ENCODE peak calls at places on chromosomes 3 and 15, in seven cellular contexts. One of them, this sample, is unnamed.

GRCh38 chr3:188819939-188820338 is 351.8 kb upstream of the TPRG1 start:
- DNase-seq in MCF 10A: peak; percentile 47
- DNase-seq in pons: peak; percentile 21
- DNase-seq in C1 segment of cervical spinal cord: no peak
- DNase-seq in stimulated activated CD4-positive, alpha-beta T cell treated with anti-CD3 and anti-CD28 coated beads, Interleukin-15, amount 100 ng/mL, for 1 hour: no peak
- DNase-seq in MM.1S: no peak
- DNase-seq in AG10803: peak; percentile 88
- DNase-seq in this sample: no peak

GRCh38 chr15:68618339-68619302 is 39.8 kb downstream of the CORO2B start:
- DNase-seq in MCF 10A: no peak
- DNase-seq in pons: peak; percentile 82
- DNase-seq in C1 segment of cervical spinal cord: no peak
- DNase-seq in stimulated activated CD4-positive, alpha-beta T cell treated with anti-CD3 and anti-CD28 coated beads, Interleukin-15, amount 100 ng/mL, for 1 hour: no peak
- DNase-seq in MM.1S: no peak
- DNase-seq in AG10803: peak; percentile 39
- DNase-seq in this sample: no peak

GRCh38 chr3:128322030-128323022 is 144.4 kb downstream of the DNAJB8 start:
- DNase-seq in MCF 10A: peak; percentile 48
- DNase-seq in pons: peak; percentile 20
- DNase-seq in C1 segment of cervical spinal cord: no peak
- DNase-seq in stimulated activated CD4-positive, alpha-beta T cell treated with anti-CD3 and anti-CD28 coated beads, Interleukin-15, amount 100 ng/mL, for 1 hour: peak; percentile 28
- DNase-seq in MM.1S: peak; percentile 11
- DNase-seq in AG10803: peak; percentile 50
- DNase-seq in this sample: peak; percentile 73

GRCh38 chr3:128236667-128237066 is 83.4 kb downstream of the EEFSEC start:
- DNase-seq in MCF 10A: no peak
- DNase-seq in pons: no peak
- DNase-seq in C1 segment of cervical spinal cord: no peak
- DNase-seq in stimulated activated CD4-positive, alpha-beta T cell treated with anti-CD3 and anti-CD28 coated beads, Interleukin-15, amount 100 ng/mL, for 1 hour: no peak
- DNase-seq in MM.1S: no peak
- DNase-seq in AG10803: no peak
- DNase-seq in this sample: no peak

GRCh38 chr3:127173516-127174166 is 19.3 kb upstream of the PRR23E start:
- DNase-seq in MCF 10A: no peak
- DNase-seq in pons: no peak
- DNase-seq in C1 segment of cervical spinal cord: no peak
- DNase-seq in stimulated activated CD4-positive, alpha-beta T cell treated with anti-CD3 and anti-CD28 coated beads, Interleukin-15, amount 100 ng/mL, for 1 hour: no peak
- DNase-seq in MM.1S: no peak
- DNase-seq in AG10803: no peak
- DNase-seq in this sample: no peak

GRCh38 chr3:52495096-52495495 is at the start of gene STAB1:
- DNase-seq in MCF 10A: no peak
- DNase-seq in pons: no peak
- DNase-seq in C1 segment of cervical spinal cord: no peak
- DNase-seq in stimulated activated CD4-positive, alpha-beta T cell treated with anti-CD3 and anti-CD28 coated beads, Interleukin-15, amount 100 ng/mL, for 1 hour: no peak
- DNase-seq in MM.1S: no peak
- DNase-seq in AG10803: no peak
- DNase-seq in this sample: peak; percentile 57

GRCh38 chr3:171901615-171902312 is 58.6 kb downstream of the TMEM212 start:
- DNase-seq in MCF 10A: peak; percentile 4
- DNase-seq in pons: no peak
- DNase-seq in C1 segment of cervical spinal cord: no peak
- DNase-seq in stimulated activated CD4-positive, alpha-beta T cell treated with anti-CD3 and anti-CD28 coated beads, Interleukin-15, amount 100 ng/mL, for 1 hour: no peak
- DNase-seq in MM.1S: no peak
- DNase-seq in AG10803: peak; percentile 48
- DNase-seq in this sample: no peak

GRCh38 chr3:43905157-43905556 is 214.4 kb downstream of the ABHD5 start:
- DNase-seq in MCF 10A: no peak
- DNase-seq in pons: no peak
- DNase-seq in C1 segment of cervical spinal cord: no peak
- DNase-seq in stimulated activated CD4-positive, alpha-beta T cell treated with anti-CD3 and anti-CD28 coated beads, Interleukin-15, amount 100 ng/mL, for 1 hour: no peak
- DNase-seq in MM.1S: no peak
- DNase-seq in AG10803: peak; percentile 24
- DNase-seq in this sample: no peak

GRCh38 chr15:78910836-78911235 is 34.0 kb downstream of the CTSH start:
- DNase-seq in MCF 10A: no peak
- DNase-seq in pons: no peak
- DNase-seq in C1 segment of cervical spinal cord: no peak
- DNase-seq in stimulated activated CD4-positive, alpha-beta T cell treated with anti-CD3 and anti-CD28 coated beads, Interleukin-15, amount 100 ng/mL, for 1 hour: no peak
- DNase-seq in MM.1S: no peak
- DNase-seq in AG10803: no peak
- DNase-seq in this sample: no peak

GRCh38 chr3:133413166-133414020 is 13.5 kb downstream of the BFSP2 start:
- DNase-seq in MCF 10A: no peak
- DNase-seq in pons: peak; percentile 92
- DNase-seq in C1 segment of cervical spinal cord: no peak
- DNase-seq in stimulated activated CD4-positive, alpha-beta T cell treated with anti-CD3 and anti-CD28 coated beads, Interleukin-15, amount 100 ng/mL, for 1 hour: no peak
- DNase-seq in MM.1S: no peak
- DNase-seq in AG10803: peak; percentile 37
- DNase-seq in this sample: no peak

GRCh38 chr3:93969997-93970396 is 3.7 kb downstream of the PROS1 start:
- DNase-seq in MCF 10A: no peak
- DNase-seq in pons: no peak
- DNase-seq in C1 segment of cervical spinal cord: no peak
- DNase-seq in stimulated activated CD4-positive, alpha-beta T cell treated with anti-CD3 and anti-CD28 coated beads, Interleukin-15, amount 100 ng/mL, for 1 hour: no peak
- DNase-seq in MM.1S: no peak
- DNase-seq in AG10803: no peak
- DNase-seq in this sample: no peak

GRCh38 chr3:167032267-167032876 is 347.7 kb downstream of the ZBBX start:
- DNase-seq in MCF 10A: peak; percentile 78
- DNase-seq in pons: peak; percentile 72
- DNase-seq in C1 segment of cervical spinal cord: no peak
- DNase-seq in stimulated activated CD4-positive, alpha-beta T cell treated with anti-CD3 and anti-CD28 coated beads, Interleukin-15, amount 100 ng/mL, for 1 hour: no peak
- DNase-seq in MM.1S: peak; percentile 87
- DNase-seq in AG10803: peak; percentile 6
- DNase-seq in this sample: peak; percentile 43

GRCh38 chr15:68626739-68627138 is 47.9 kb downstream of the CORO2B start:
- DNase-seq in MCF 10A: peak; percentile 43
- DNase-seq in pons: no peak
- DNase-seq in C1 segment of cervical spinal cord: no peak
- DNase-seq in stimulated activated CD4-positive, alpha-beta T cell treated with anti-CD3 and anti-CD28 coated beads, Interleukin-15, amount 100 ng/mL, for 1 hour: no peak
- DNase-seq in MM.1S: no peak
- DNase-seq in AG10803: no peak
- DNase-seq in this sample: no peak

GRCh38 chr15:88918738-88919137 is 5.6 kb upstream of the MFGE8 start:
- DNase-seq in MCF 10A: peak; percentile 98
- DNase-seq in pons: no peak
- DNase-seq in C1 segment of cervical spinal cord: no peak
- DNase-seq in stimulated activated CD4-positive, alpha-beta T cell treated with anti-CD3 and anti-CD28 coated beads, Interleukin-15, amount 100 ng/mL, for 1 hour: no peak
- DNase-seq in MM.1S: no peak
- DNase-seq in AG10803: peak; percentile 99
- DNase-seq in this sample: peak; percentile 42

GRCh38 chr3:23859012-23859743 is 53.4 kb downstream of the UBE2E1 start:
- DNase-seq in MCF 10A: peak; percentile 57
- DNase-seq in pons: no peak
- DNase-seq in C1 segment of cervical spinal cord: no peak
- DNase-seq in stimulated activated CD4-positive, alpha-beta T cell treated with anti-CD3 and anti-CD28 coated beads, Interleukin-15, amount 100 ng/mL, for 1 hour: no peak
- DNase-seq in MM.1S: no peak
- DNase-seq in AG10803: peak; percentile 36
- DNase-seq in this sample: no peak

GRCh38 chr3:124260206-124260915 is 268.4 kb upstream of the ROPN1 start:
- DNase-seq in MCF 10A: peak; percentile 69
- DNase-seq in pons: peak; percentile 32
- DNase-seq in C1 segment of cervical spinal cord: no peak
- DNase-seq in stimulated activated CD4-positive, alpha-beta T cell treated with anti-CD3 and anti-CD28 coated beads, Interleukin-15, amount 100 ng/mL, for 1 hour: no peak
- DNase-seq in MM.1S: no peak
- DNase-seq in AG10803: peak; percentile 90
- DNase-seq in this sample: no peak

GRCh38 chr3:50807266-50807665 is 132.5 kb downstream of the DOCK3 start:
- DNase-seq in MCF 10A: peak; percentile 47
- DNase-seq in pons: no peak
- DNase-seq in C1 segment of cervical spinal cord: no peak
- DNase-seq in stimulated activated CD4-positive, alpha-beta T cell treated with anti-CD3 and anti-CD28 coated beads, Interleukin-15, amount 100 ng/mL, for 1 hour: no peak
- DNase-seq in MM.1S: no peak
- DNase-seq in AG10803: no peak
- DNase-seq in this sample: no peak

GRCh38 chr15:92623435-92623834 is 32.1 kb downstream of the FAM174B start:
- DNase-seq in MCF 10A: peak; percentile 43
- DNase-seq in pons: peak; percentile 23
- DNase-seq in C1 segment of cervical spinal cord: no peak
- DNase-seq in stimulated activated CD4-positive, alpha-beta T cell treated with anti-CD3 and anti-CD28 coated beads, Interleukin-15, amount 100 ng/mL, for 1 hour: no peak
- DNase-seq in MM.1S: no peak
- DNase-seq in AG10803: no peak
- DNase-seq in this sample: no peak

GRCh38 chr15:101185770-101186169 is 66.1 kb downstream of the CHSY1 start:
- DNase-seq in MCF 10A: no peak
- DNase-seq in pons: no peak
- DNase-seq in C1 segment of cervical spinal cord: no peak
- DNase-seq in stimulated activated CD4-positive, alpha-beta T cell treated with anti-CD3 and anti-CD28 coated beads, Interleukin-15, amount 100 ng/mL, for 1 hour: no peak
- DNase-seq in MM.1S: no peak
- DNase-seq in AG10803: no peak
- DNase-seq in this sample: no peak

GRCh38 chr3:40951636-40952035 is 247.7 kb upstream of the CTNNB1 start:
- DNase-seq in MCF 10A: no peak
- DNase-seq in pons: no peak
- DNase-seq in C1 segment of cervical spinal cord: no peak
- DNase-seq in stimulated activated CD4-positive, alpha-beta T cell treated with anti-CD3 and anti-CD28 coated beads, Interleukin-15, amount 100 ng/mL, for 1 hour: no peak
- DNase-seq in MM.1S: no peak
- DNase-seq in AG10803: peak; percentile 73
- DNase-seq in this sample: no peak

GRCh38 chr3:112134335-112135124 is 1.5 kb upstream of the GCSAM start:
- DNase-seq in MCF 10A: peak; percentile 38
- DNase-seq in pons: no peak
- DNase-seq in C1 segment of cervical spinal cord: no peak
- DNase-seq in stimulated activated CD4-positive, alpha-beta T cell treated with anti-CD3 and anti-CD28 coated beads, Interleukin-15, amount 100 ng/mL, for 1 hour: no peak
- DNase-seq in MM.1S: peak; percentile 63
- DNase-seq in AG10803: no peak
- DNase-seq in this sample: no peak

GRCh38 chr15:76353903-76354302 is 17.3 kb downstream of the ISL2 start:
- DNase-seq in MCF 10A: no peak
- DNase-seq in pons: no peak
- DNase-seq in C1 segment of cervical spinal cord: no peak
- DNase-seq in stimulated activated CD4-positive, alpha-beta T cell treated with anti-CD3 and anti-CD28 coated beads, Interleukin-15, amount 100 ng/mL, for 1 hour: no peak
- DNase-seq in MM.1S: no peak
- DNase-seq in AG10803: no peak
- DNase-seq in this sample: no peak

GRCh38 chr3:130645261-130645660 is 101.4 kb downstream of the PIK3R4 start:
- DNase-seq in MCF 10A: no peak
- DNase-seq in pons: no peak
- DNase-seq in C1 segment of cervical spinal cord: no peak
- DNase-seq in stimulated activated CD4-positive, alpha-beta T cell treated with anti-CD3 and anti-CD28 coated beads, Interleukin-15, amount 100 ng/mL, for 1 hour: no peak
- DNase-seq in MM.1S: no peak
- DNase-seq in AG10803: no peak
- DNase-seq in this sample: no peak

GRCh38 chr3:181859518-181859917 is 147.8 kb downstream of the SOX2 start:
- DNase-seq in MCF 10A: no peak
- DNase-seq in pons: no peak
- DNase-seq in C1 segment of cervical spinal cord: no peak
- DNase-seq in stimulated activated CD4-positive, alpha-beta T cell treated with anti-CD3 and anti-CD28 coated beads, Interleukin-15, amount 100 ng/mL, for 1 hour: no peak
- DNase-seq in MM.1S: no peak
- DNase-seq in AG10803: no peak
- DNase-seq in this sample: no peak

GRCh38 chr15:46654993-46655392 is 1020.2 kb downstream of the SQOR start:
- DNase-seq in MCF 10A: no peak
- DNase-seq in pons: no peak
- DNase-seq in C1 segment of cervical spinal cord: no peak
- DNase-seq in stimulated activated CD4-positive, alpha-beta T cell treated with anti-CD3 and anti-CD28 coated beads, Interleukin-15, amount 100 ng/mL, for 1 hour: no peak
- DNase-seq in MM.1S: no peak
- DNase-seq in AG10803: no peak
- DNase-seq in this sample: no peak

GRCh38 chr15:73927003-73927475 is 777 bp downstream of the LOXL1 start:
- DNase-seq in MCF 10A: peak; percentile 20
- DNase-seq in pons: no peak
- DNase-seq in C1 segment of cervical spinal cord: no peak
- DNase-seq in stimulated activated CD4-positive, alpha-beta T cell treated with anti-CD3 and anti-CD28 coated beads, Interleukin-15, amount 100 ng/mL, for 1 hour: peak; percentile 18
- DNase-seq in MM.1S: no peak
- DNase-seq in AG10803: peak; percentile 33
- DNase-seq in this sample: peak; percentile 84

GRCh38 chr3:115401298-115401697 is 222.0 kb upstream of the GAP43 start:
- DNase-seq in MCF 10A: peak; percentile 40
- DNase-seq in pons: no peak
- DNase-seq in C1 segment of cervical spinal cord: no peak
- DNase-seq in stimulated activated CD4-positive, alpha-beta T cell treated with anti-CD3 and anti-CD28 coated beads, Interleukin-15, amount 100 ng/mL, for 1 hour: no peak
- DNase-seq in MM.1S: no peak
- DNase-seq in AG10803: peak; percentile 90
- DNase-seq in this sample: no peak

GRCh38 chr3:49158108-49158709 is 7.9 kb downstream of the CCDC71 start:
- DNase-seq in MCF 10A: peak; percentile 68
- DNase-seq in pons: peak; percentile 41
- DNase-seq in C1 segment of cervical spinal cord: no peak
- DNase-seq in stimulated activated CD4-positive, alpha-beta T cell treated with anti-CD3 and anti-CD28 coated beads, Interleukin-15, amount 100 ng/mL, for 1 hour: peak; percentile 31
- DNase-seq in MM.1S: peak; percentile 62
- DNase-seq in AG10803: no peak
- DNase-seq in this sample: peak; percentile 73

GRCh38 chr3:172522871-172523818 is at the start of gene TNFSF10:
- DNase-seq in MCF 10A: peak; percentile 62
- DNase-seq in pons: peak; percentile 71
- DNase-seq in C1 segment of cervical spinal cord: peak; percentile 5
- DNase-seq in stimulated activated CD4-positive, alpha-beta T cell treated with anti-CD3 and anti-CD28 coated beads, Interleukin-15, amount 100 ng/mL, for 1 hour: peak; percentile 22
- DNase-seq in MM.1S: peak; percentile 90
- DNase-seq in AG10803: peak; percentile 53
- DNase-seq in this sample: peak; percentile 46

GRCh38 chr3:134065836-134066538 is 36.3 kb upstream of the SLCO2A1 start:
- DNase-seq in MCF 10A: no peak
- DNase-seq in pons: no peak
- DNase-seq in C1 segment of cervical spinal cord: no peak
- DNase-seq in stimulated activated CD4-positive, alpha-beta T cell treated with anti-CD3 and anti-CD28 coated beads, Interleukin-15, amount 100 ng/mL, for 1 hour: no peak
- DNase-seq in MM.1S: no peak
- DNase-seq in AG10803: no peak
- DNase-seq in this sample: no peak

GRCh38 chr15:42858540-42858939 is 62.0 kb downstream of the TTBK2 start:
- DNase-seq in MCF 10A: no peak
- DNase-seq in pons: no peak
- DNase-seq in C1 segment of cervical spinal cord: no peak
- DNase-seq in stimulated activated CD4-positive, alpha-beta T cell treated with anti-CD3 and anti-CD28 coated beads, Interleukin-15, amount 100 ng/mL, for 1 hour: no peak
- DNase-seq in MM.1S: no peak
- DNase-seq in AG10803: no peak
- DNase-seq in this sample: no peak

GRCh38 chr3:59663076-59663850 is 613.4 kb upstream of the CFAP20DC start:
- DNase-seq in MCF 10A: no peak
- DNase-seq in pons: no peak
- DNase-seq in C1 segment of cervical spinal cord: no peak
- DNase-seq in stimulated activated CD4-positive, alpha-beta T cell treated with anti-CD3 and anti-CD28 coated beads, Interleukin-15, amount 100 ng/mL, for 1 hour: no peak
- DNase-seq in MM.1S: no peak
- DNase-seq in AG10803: no peak
- DNase-seq in this sample: no peak